ENCODE peak calls at places on chromosomes 12 and 14, in seven cellular contexts. A is fibroblast of pulmonary artery, V is upper lobe of right lung, E is hepatocyte, J is PC-3, X is GM12865, M is GM12864. D is an unnamed sample.

GRCh38 chr14:71652368-71652767 is 279.9 kb upstream of the RGS6 start:
- DNase-seq in M (no peak), J (no peak), E (no peak), A (no peak), V (no peak), X (no peak), D (no peak)

GRCh38 chr14:101511199-101511598 is 50.1 kb upstream of the DIO3 start:
- DNase-seq in M (no peak), J (no peak), A (no peak), E (no peak), X (no peak), V (no peak), D (no peak)

GRCh38 chr14:83085725-83086124 is 1552.1 kb upstream of the SEL1L start:
- DNase-seq in E (no peak), X (no peak), V (no peak), A (no peak), M (no peak), J (no peak), D (no peak)

GRCh38 chr14:91237219-91237618 is 7.3 kb downstream of the GPR68 start:
- DNase-seq in A (peak; percentile 44), V (no peak), M (no peak), E (no peak), X (no peak), J (no peak), D (no peak)

GRCh38 chr12:96208346-96208745 is 14.2 kb downstream of the ELK3 start:
- DNase-seq in A (peak; percentile 90), E (no peak), V (no peak), X (no peak), J (peak; percentile 25), M (no peak), D (no peak)

GRCh38 chr14:23286020-23286903 is at the start of gene HOMEZ:
- DNase-seq in X (peak; percentile 99), A (peak; percentile 99), E (peak; percentile 98), V (peak; percentile 100), J (peak; percentile 98), M (peak; percentile 91), D (peak; percentile 95)

GRCh38 chr14:68552597-68552996 is 240.3 kb downstream of the ZFP36L1 start:
- DNase-seq in J (no peak), A (peak; percentile 49), E (no peak), X (no peak), V (no peak), M (no peak), D (no peak)

GRCh38 chr14:59832663-59833294 is 37.8 kb downstream of the RTN1 start:
- DNase-seq in M (no peak), X (no peak), A (no peak), E (no peak), V (no peak), J (no peak), D (no peak)

GRCh38 chr12:43281563-43281962 is 270.4 kb downstream of the ADAMTS20 start:
- DNase-seq in A (no peak), M (no peak), X (no peak), J (no peak), E (no peak), V (no peak), D (no peak)

GRCh38 chr14:100698066-100698465 is 28.6 kb upstream of the DLK1 start:
- DNase-seq in J (no peak), V (no peak), A (no peak), E (no peak), M (no peak), X (no peak), D (no peak)

GRCh38 chr14:104750658-104751057 is 2.3 kb upstream of the SIVA1 start:
- DNase-seq in A (no peak), X (no peak), M (no peak), E (no peak), J (peak; percentile 24), V (no peak), D (no peak)

GRCh38 chr12:115008951-115009350 is 325.0 kb upstream of the TBX3 start:
- DNase-seq in J (no peak), E (no peak), X (peak; percentile 67), M (no peak), A (no peak), V (no peak), D (peak; percentile 11)

GRCh38 chr14:81345781-81346180 is 54.3 kb downstream of the STON2 start:
- DNase-seq in E (no peak), A (no peak), V (no peak), M (no peak), X (no peak), J (no peak), D (no peak)

GRCh38 chr14:106277503-106277902 is 751.1 kb downstream of the TMEM121 start:
- DNase-seq in E (no peak), M (no peak), A (no peak), V (no peak), X (peak; percentile 1), J (no peak), D (no peak)

GRCh38 chr12:57460457-57461325 is 1.1 kb downstream of the GLI1 start:
- DNase-seq in A (no peak), X (no peak), E (peak; percentile 70), M (no peak), V (no peak), J (no peak), D (no peak)

GRCh38 chr12:15220961-15221885 is at the start of gene RERG:
- DNase-seq in M (peak; percentile 15), A (peak; percentile 77), V (peak; percentile 89), E (peak; percentile 93), J (peak; percentile 74), X (peak; percentile 81), D (peak; percentile 5)

GRCh38 chr12:88579572-88579940 is 715 bp downstream of the KITLG start:
- DNase-seq in M (no peak), A (no peak), J (peak; percentile 49), X (peak; percentile 8), V (peak; percentile 76), E (peak; percentile 54), D (no peak)

GRCh38 chr14:95319312-95320075 is at the start of gene CLMN:
- DNase-seq in E (peak; percentile 80), J (peak; percentile 33), A (peak; percentile 27), X (peak; percentile 47), V (peak; percentile 75), M (no peak), D (no peak)

GRCh38 chr14:31950760-31951637 is 126.1 kb upstream of the ARHGAP5 start:
- DNase-seq in J (peak; percentile 81), M (no peak), V (no peak), E (peak; percentile 82), A (peak; percentile 38), X (no peak), D (no peak)

GRCh38 chr12:13816394-13816793 is 165.0 kb downstream of the GRIN2B start:
- DNase-seq in A (no peak), J (no peak), V (no peak), X (no peak), E (no peak), M (no peak), D (no peak)

GRCh38 chr14:104238424-104239184 is 100.2 kb downstream of the KIF26A start:
- DNase-seq in M (no peak), J (no peak), V (no peak), E (no peak), A (no peak), X (no peak), D (no peak)

GRCh38 chr12:6751767-6752166 is 1.2 kb downstream of the MLF2 start:
- DNase-seq in J (no peak), A (no peak), E (no peak), V (no peak), X (no peak), M (no peak), D (no peak)

GRCh38 chr12:6752931-6753771 is at the start of gene MLF2:
- DNase-seq in X (peak; percentile 98), V (peak; percentile 99), M (peak; percentile 95), A (peak; percentile 99), E (peak; percentile 98), J (peak; percentile 95), D (peak; percentile 94)

GRCh38 chr12:6750506-6750905 is 2.4 kb downstream of the MLF2 start:
- DNase-seq in M (no peak), X (no peak), A (no peak), E (no peak), J (no peak), V (no peak), D (no peak)

GRCh38 chr12:6753772-6754356 is 923 bp upstream of the MLF2 start:
- DNase-seq in X (no peak), V (no peak), J (no peak), M (no peak), A (no peak), E (peak; percentile 49), D (no peak)

GRCh38 chr12:6752181-6752930 is 585 bp downstream of the MLF2 start:
- DNase-seq in X (peak; percentile 46), V (no peak), M (no peak), J (peak; percentile 17), A (peak; percentile 62), E (peak; percentile 77), D (no peak)
- H3K4me3 ChIP-seq in X (peak overlapping the region; percentile 72), V (peak overlapping the region; percentile 92), M (peak overlapping the region; percentile 97), J (peak overlapping the region; percentile 91), A (peak overlapping the region; percentile 90), E (peak overlapping the region; percentile 92), D (peak overlapping the region; percentile 80)

GRCh38 chr12:116273813-116274551 is 3.5 kb downstream of the MED13L start:
- DNase-seq in J (no peak), M (no peak), E (no peak), V (no peak), X (no peak), A (no peak), D (no peak)
- H3K4me3 ChIP-seq in J (peak overlapping the region; percentile 95), M (no peak overlapping the region), E (peak overlapping the region; percentile 93), V (peak overlapping the region; percentile 72), X (no peak overlapping the region), A (peak overlapping the region; percentile 90), D (no peak overlapping the region)

GRCh38 chr14:99592933-99593753 is 10.9 kb downstream of the CCDC85C start:
- DNase-seq in V (no peak), X (no peak), J (no peak), M (no peak), E (no peak), A (no peak), D (no peak)
- H3K4me3 ChIP-seq in V (no peak overlapping the region), X (no peak overlapping the region), J (no peak overlapping the region), M (no peak overlapping the region), E (no peak overlapping the region), A (no peak overlapping the region), D (no peak overlapping the region)

GRCh38 chr12:12612403-12612802 is 727 bp downstream of the CREBL2 start:
- DNase-seq in A (peak; percentile 88), V (no peak), E (peak; percentile 40), X (peak; percentile 56), J (peak; percentile 58), M (no peak), D (no peak)

GRCh38 chr12:12609692-12610091 is 2.0 kb upstream of the CREBL2 start:
- DNase-seq in A (no peak), V (no peak), J (no peak), E (no peak), X (no peak), M (no peak), D (no peak)

GRCh38 chr12:12608557-12608957 is 3.1 kb upstream of the CREBL2 start:
- DNase-seq in V (no peak), M (no peak), J (peak; percentile 45), X (peak; percentile 69), E (no peak), A (peak; percentile 21), D (peak; percentile 57)

GRCh38 chr12:12611512-12612306 is at the start of gene CREBL2:
- DNase-seq in M (peak; percentile 76), J (peak; percentile 87), V (peak; percentile 96), X (peak; percentile 95), A (peak; percentile 99), E (peak; percentile 97), D (peak; percentile 80)

DNA sequence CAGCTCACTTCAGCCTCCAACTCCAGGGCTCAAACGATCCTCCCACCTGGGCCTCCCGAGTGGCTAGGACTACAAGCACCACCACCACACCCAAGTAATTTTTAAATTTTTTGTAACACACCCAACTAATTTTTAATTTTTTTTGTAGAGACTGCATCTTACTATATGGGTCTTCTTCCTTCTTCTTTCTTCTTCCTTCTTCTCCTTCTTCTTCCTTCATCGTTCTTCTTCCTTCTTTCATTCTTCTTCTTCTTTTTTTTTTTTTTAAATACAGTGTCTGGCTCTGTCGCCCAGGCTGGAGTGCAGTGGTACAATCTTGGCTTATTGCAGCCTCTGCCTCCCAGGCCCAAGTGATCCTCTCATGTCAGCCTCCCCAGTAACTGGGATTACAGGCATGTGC is 965 bp upstream of the CREBL2 start:
- DNase-seq in J (no peak), X (no peak), V (no peak), A (no peak), E (no peak), M (no peak), D (no peak)
- H3K4me3 ChIP-seq in J (peak overlapping the region; percentile 86), X (peak overlapping the region; percentile 71), V (peak overlapping the region; percentile 64), A (no peak overlapping the region), E (no peak overlapping the region), M (no peak overlapping the region), D (no peak overlapping the region)